ENCODE peak calls at places on chromosomes 3 and 15, in six cellular contexts. S, N, Q, G, M and J are unnamed samples.

GRCh38 chr15:67882487-67883227 is 42.8 kb upstream of the RNU6-1 start:
- DNase-seq in S (no peak), N (no peak), Q (no peak), G (no peak), M (no peak), J (no peak)

GRCh38 chr15:71051539-71051938 is 63.7 kb upstream of the THSD4 start:
- DNase-seq in S (no peak), N (peak), Q (no peak), G (peak), M (no peak), J (peak)

GRCh38 chr15:87704276-87704675 is 552.3 kb downstream of the NTRK3 start:
- DNase-seq in S (no peak), N (no peak), Q (no peak), G (no peak), M (no peak), J (no peak)

GRCh38 chr15:70722266-70723123 is 40.9 kb downstream of the UACA start:
- DNase-seq in S (no peak), N (no peak), Q (no peak), G (no peak), M (no peak), J (peak)

GRCh38 chr15:81216411-81216810 is 19.7 kb downstream of the IL16 start:
- DNase-seq in S (no peak), N (peak), Q (no peak), G (no peak), M (no peak), J (no peak)

GRCh38 chr15:63067976-63068743 is 25.6 kb downstream of the TPM1 start:
- DNase-seq in S (no peak), N (no peak), Q (no peak), G (no peak), M (no peak), J (no peak)

GRCh38 chr3:187101184-187102072 is 37.9 kb downstream of the RPL39L start:
- DNase-seq in S (peak), N (peak), Q (peak), G (peak), M (peak), J (peak)

GRCh38 chr3:159237221-159237620 is 435.4 kb downstream of the MFSD1 start:
- DNase-seq in S (no peak), N (no peak), Q (no peak), G (peak), M (no peak), J (peak)

GRCh38 chr3:187694801-187695200 is 7.6 kb downstream of the RTP2 start:
- DNase-seq in S (no peak), N (no peak), Q (no peak), G (peak), M (no peak), J (no peak)

GRCh38 chr3:17032407-17033034 is 147.8 kb downstream of the PLCL2 start:
- DNase-seq in S (no peak), N (no peak), Q (no peak), G (peak), M (peak), J (peak)

GRCh38 chr3:24457719-24458118 is 36.9 kb downstream of the THRB start:
- DNase-seq in S (no peak), N (no peak), Q (no peak), G (no peak), M (no peak), J (no peak)

GRCh38 chr3:197590313-197590962 is 34.7 kb upstream of the BDH1 start:
- DNase-seq in S (no peak), N (no peak), Q (no peak), G (no peak), M (peak), J (no peak)

GRCh38 chr3:55507808-55508207 is 20.7 kb upstream of the WNT5A start:
- DNase-seq in S (no peak), N (no peak), Q (no peak), G (no peak), M (no peak), J (no peak)

GRCh38 chr3:57127849-57128566 is 37.1 kb downstream of the IL17RD start:
- DNase-seq in S (no peak), N (no peak), Q (peak), G (no peak), M (no peak), J (peak)

GRCh38 chr3:161230621-161231195 is 9.6 kb downstream of the NMD3 start:
- DNase-seq in S (no peak), N (no peak), Q (no peak), G (no peak), M (no peak), J (no peak)

GRCh38 chr3:188929138-188929537 is 242.6 kb upstream of the TPRG1 start:
- DNase-seq in S (no peak), N (no peak), Q (no peak), G (no peak), M (peak), J (no peak)

GRCh38 chr3:151265866-151266265 is 12.5 kb downstream of the P2RY14 start:
- DNase-seq in S (no peak), N (no peak), Q (no peak), G (no peak), M (no peak), J (no peak)

GRCh38 chr15:92082217-92082843 is 228.8 kb downstream of the SLCO3A1 start:
- DNase-seq in S (peak), N (peak), Q (peak), G (peak), M (peak), J (peak)

GRCh38 chr3:127426444-127427168 is 138.8 kb upstream of the PRR20G start:
- DNase-seq in S (no peak), N (no peak), Q (no peak), G (no peak), M (no peak), J (no peak)

GRCh38 chr3:113546414-113546893 is 14.1 kb downstream of the SIDT1 start:
- DNase-seq in S (no peak), N (no peak), Q (no peak), G (no peak), M (no peak), J (no peak)

GRCh38 chr3:129577356-129577755 is 29.1 kb downstream of the PLXND1 start:
- DNase-seq in S (no peak), N (peak), Q (no peak), G (no peak), M (peak), J (no peak)

GRCh38 chr3:183540501-183541234 is 14.8 kb downstream of the KLHL6 start:
- DNase-seq in S (no peak), N (no peak), Q (no peak), G (no peak), M (no peak), J (no peak)

GRCh38 chr15:22811640-22812039 is 25.2 kb downstream of the NIPA1 start:
- DNase-seq in S (no peak), N (peak), Q (no peak), G (no peak), M (peak), J (peak)

GRCh38 chr3:113614402-113614801 is 82.0 kb downstream of the USF3 start:
- DNase-seq in S (no peak), N (no peak), Q (no peak), G (no peak), M (no peak), J (no peak)

GRCh38 chr3:9552252-9552999 is 1.2 kb downstream of the LHFPL4 start:
- DNase-seq in S (no peak), N (peak), Q (no peak), G (peak), M (peak), J (peak)

GRCh38 chr3:111750278-111750884 is 108.7 kb upstream of the PHLDB2 start:
- DNase-seq in S (no peak), N (no peak), Q (no peak), G (no peak), M (no peak), J (no peak)

GRCh38 chr3:125622381-125622788 is 27.1 kb upstream of the OSBPL11 start:
- DNase-seq in S (no peak), N (peak), Q (no peak), G (no peak), M (no peak), J (no peak)

GRCh38 chr15:84810073-84810840 is 6.9 kb upstream of the ALPK3 start:
- DNase-seq in S (no peak), N (no peak), Q (no peak), G (no peak), M (no peak), J (peak)

GRCh38 chr15:49421991-49422390 is 1.1 kb upstream of the FGF7 start:
- DNase-seq in S (peak), N (peak), Q (peak), G (peak), M (peak), J (peak)

DNA sequence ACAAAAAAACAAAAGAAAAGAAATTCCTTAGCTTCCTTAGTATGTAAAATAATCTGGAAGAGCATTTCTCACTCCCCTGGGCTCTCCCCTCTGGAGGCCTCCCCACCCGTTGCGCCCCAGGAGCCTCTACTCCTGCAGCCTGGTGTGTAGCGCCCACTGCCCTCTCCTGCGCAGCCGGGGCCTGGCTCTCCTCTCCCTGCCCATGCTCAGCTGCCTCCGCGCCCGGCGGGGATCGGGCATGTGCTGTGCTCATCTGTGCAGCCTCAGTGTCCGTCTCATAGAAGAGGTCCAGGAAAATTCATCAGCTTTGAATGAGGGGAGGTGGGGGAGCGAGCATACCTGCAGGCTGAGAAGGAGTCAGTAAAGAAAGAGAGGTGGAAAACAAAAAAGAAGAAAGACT is 203.9 kb downstream of the ATP10A start:
- DNase-seq in S (no peak), N (no peak), Q (no peak), G (no peak), M (no peak), J (no peak)
- TF ChIP-seq CTCF in S (no peak), N (no peak), Q (no peak), G (no peak), M (no peak), J (no peak)

GRCh38 chr3:54294214-54294613 is 171.9 kb downstream of the CACNA2D3 start:
- DNase-seq in S (no peak), N (no peak), Q (no peak), G (no peak), M (no peak), J (no peak)
- TF ChIP-seq CTCF in S (no peak), N (no peak), Q (no peak), G (no peak), M (no peak), J (no peak)

GRCh38 chr3:50192689-50193141 is 1.3 kb downstream of the GNAT1 start:
- DNase-seq in S (peak), N (peak), Q (peak), G (peak), M (peak), J (peak)

GRCh38 chr3:50192124-50192523 is 714 bp downstream of the GNAT1 start:
- DNase-seq in S (no peak), N (no peak), Q (no peak), G (no peak), M (no peak), J (no peak)

GRCh38 chr3:50193746-50194127 is 2.3 kb downstream of the GNAT1 start:
- DNase-seq in S (no peak), N (no peak), Q (no peak), G (no peak), M (no peak), J (no peak)

GRCh38 chr3:50194128-50194902 is 2.9 kb downstream of the GNAT1 start:
- DNase-seq in S (peak), N (peak), Q (peak), G (peak), M (peak), J (peak)

DNA sequence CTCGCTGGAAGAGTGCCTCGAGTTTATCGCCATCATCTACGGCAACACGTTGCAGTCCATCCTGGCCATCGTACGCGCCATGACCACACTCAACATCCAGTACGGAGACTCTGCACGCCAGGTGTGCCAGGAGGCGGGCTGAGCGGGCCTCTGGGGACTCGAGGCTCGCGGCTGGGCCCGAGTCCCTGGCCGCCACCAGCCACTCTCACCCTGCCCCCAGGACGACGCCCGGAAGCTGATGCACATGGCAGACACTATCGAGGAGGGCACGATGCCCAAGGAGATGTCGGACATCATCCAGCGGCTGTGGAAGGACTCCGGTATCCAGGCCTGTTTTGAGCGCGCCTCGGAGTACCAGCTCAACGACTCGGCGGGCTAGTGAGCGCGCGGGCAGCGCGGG is 1.9 kb downstream of the GNAT1 start:
- DNase-seq in S (no peak), N (no peak), Q (no peak), G (no peak), M (no peak), J (no peak)
- TF ChIP-seq CTCF in S (no peak), N (no peak), Q (no peak), G (no peak), M (no peak), J (no peak)

GRCh38 chr15:68924866-68925599 is 5.3 kb upstream of the SPESP1 start:
- DNase-seq in S (peak), N (peak), Q (peak), G (peak), M (peak), J (peak)
- TF ChIP-seq CTCF in S (peak), N (peak), Q (peak), G (peak), M (peak), J (peak)

GRCh38 chr3:58824777-58825176 is 158.2 kb upstream of the FAM3D start:
- DNase-seq in S (no peak), N (no peak), Q (no peak), G (no peak), M (no peak), J (no peak)

GRCh38 chr3:58824285-58824684 is 157.7 kb upstream of the FAM3D start:
- DNase-seq in S (no peak), N (peak), Q (no peak), G (peak), M (peak), J (peak)
- TF ChIP-seq CTCF in S (no peak), N (peak), Q (peak), G (peak), M (peak), J (peak)

DNA sequence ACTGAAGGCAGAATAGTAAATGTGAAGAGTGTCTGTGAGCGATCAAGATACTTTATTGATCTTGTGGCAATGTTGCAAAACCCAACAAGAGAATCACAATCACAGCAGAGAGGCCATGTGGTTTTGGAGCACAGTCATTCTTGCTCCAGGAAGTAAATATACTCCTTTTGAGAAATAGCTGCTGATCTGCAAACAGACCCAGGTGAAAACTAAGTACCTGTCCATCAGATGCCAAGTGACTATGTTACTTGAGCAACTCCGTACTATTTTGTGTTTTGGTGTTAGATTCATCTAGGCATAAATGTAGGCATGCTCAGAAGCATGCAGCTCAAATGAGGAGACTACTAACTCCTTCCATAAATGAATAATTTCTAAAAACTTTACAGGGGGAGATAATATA is 627.9 kb downstream of the ZBBX start:
- DNase-seq in S (no peak), N (no peak), Q (no peak), G (no peak), M (no peak), J (no peak)
- TF ChIP-seq CTCF in S (no peak), N (no peak), Q (no peak), G (no peak), M (no peak), J (no peak)

GRCh38 chr3:60854762-60855161 is 396.5 kb downstream of the FHIT start:
- DNase-seq in S (no peak), N (no peak), Q (no peak), G (no peak), M (no peak), J (no peak)
- TF ChIP-seq CTCF in S (no peak), N (no peak), Q (no peak), G (no peak), M (no peak), J (no peak)

DNA sequence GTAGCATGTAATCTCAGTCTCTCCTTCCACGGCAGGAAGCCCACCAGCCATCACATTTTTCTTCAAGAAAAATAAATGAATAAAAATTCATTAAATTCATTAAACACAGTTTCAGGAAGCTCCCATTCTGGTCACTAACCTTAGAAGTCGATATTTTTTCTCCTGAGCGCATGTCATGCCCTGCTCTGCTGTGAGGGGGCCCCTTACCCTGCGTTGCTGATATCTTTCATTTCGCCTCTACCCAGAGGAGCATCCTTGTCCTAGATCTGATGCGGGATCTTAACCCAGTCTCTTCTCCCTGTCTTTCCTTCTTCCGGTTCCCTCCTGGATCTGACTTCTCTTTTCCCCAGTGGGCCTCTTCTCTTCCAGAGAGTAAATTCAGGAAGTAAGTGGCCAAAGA is 1.3 kb upstream of the ILDR1 start:
- DNase-seq in S (no peak), N (no peak), Q (no peak), G (no peak), M (no peak), J (no peak)
- TF ChIP-seq CTCF in S (no peak), N (no peak), Q (no peak), G (no peak), M (no peak), J (no peak)

DNA sequence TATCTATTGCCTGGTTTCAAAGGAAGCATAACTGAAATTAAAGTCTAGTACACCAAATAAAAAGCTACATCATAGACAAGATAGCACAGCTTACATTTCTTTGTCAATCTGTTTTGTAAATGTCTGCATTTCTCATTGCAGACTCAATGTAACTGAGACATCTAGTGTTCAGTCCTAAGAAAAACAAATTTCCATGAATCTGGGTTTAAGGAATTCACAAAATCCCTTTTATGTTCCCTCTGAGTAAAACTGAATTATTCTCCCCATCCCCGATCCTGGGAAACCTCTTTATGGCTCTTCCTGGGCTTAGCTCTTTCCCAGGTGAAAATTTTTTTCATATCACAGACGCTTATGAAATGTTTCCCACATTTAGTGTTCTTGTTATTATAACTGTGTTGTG is 21.6 kb upstream of the RASA2 start:
- DNase-seq in S (no peak), N (no peak), Q (no peak), G (no peak), M (no peak), J (peak)
- TF ChIP-seq CTCF in S (no peak), N (peak), Q (peak), G (peak), M (no peak), J (peak)

DNA sequence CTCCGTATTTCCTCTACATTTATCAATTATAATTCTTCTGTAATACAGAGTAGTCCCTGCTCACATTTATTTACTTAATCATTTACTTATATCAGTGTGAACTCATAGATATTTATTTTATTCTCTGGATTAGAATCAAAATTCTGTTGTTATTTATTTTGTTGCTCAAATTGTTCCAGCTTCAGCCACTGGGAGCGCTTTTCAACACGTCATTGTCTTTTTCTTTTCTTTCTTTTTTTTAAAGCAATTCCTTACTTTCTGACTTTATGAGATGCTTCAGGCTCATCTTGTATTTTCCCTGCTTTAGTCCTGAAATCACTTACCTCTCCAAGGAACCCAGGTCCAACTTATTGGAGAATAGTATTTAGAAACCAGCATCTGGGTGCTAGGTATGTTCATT is 53.4 kb downstream of the GLCE start:
- DNase-seq in S (no peak), N (no peak), Q (no peak), G (no peak), M (no peak), J (no peak)
- TF ChIP-seq CTCF in S (no peak), N (no peak), Q (no peak), G (peak), M (no peak), J (no peak)